ENCODE peak calls at places on chromosomes 5 and 9, in four cellular contexts. O is HCT116, J is H1, U is Peyer's patch. Q is an unnamed sample.

GRCh38 chr9:108928386-108928785 is 5.5 kb downstream of the ELP1 start:
- DNase-seq in J (no peak), U (no peak), O (no peak), Q (no peak)

GRCh38 chr9:119369670-119370366 is 583 bp upstream of the BRINP1 start:
- DNase-seq in J (no peak), O (no peak), U (no peak), Q (no peak)

GRCh38 chr9:75185585-75186170 is 97.4 kb downstream of the OSTF1 start:
- DNase-seq in O (peak; percentile 38), U (peak; percentile 38), J (no peak), Q (no peak)

GRCh38 chr9:93254806-93255519 is 71.0 kb downstream of the WNK2 start:
- DNase-seq in J (no peak), U (no peak), O (no peak), Q (no peak)

GRCh38 chr5:25544652-25545249 is 900.0 kb upstream of the CDH10 start:
- DNase-seq in J (peak; percentile 29), U (no peak), O (peak; percentile 0), Q (no peak)

GRCh38 chr9:76292658-76293057 is 101.6 kb downstream of the RFK start:
- DNase-seq in J (no peak), U (no peak), O (no peak), Q (no peak)

GRCh38 chr5:83570916-83571315 is 99.4 kb downstream of the VCAN start:
- DNase-seq in J (no peak), O (no peak), U (no peak), Q (no peak)

GRCh38 chr5:158943057-158943456 is 156.7 kb downstream of the EBF1 start:
- DNase-seq in U (no peak), J (no peak), O (peak; percentile 16), Q (no peak)

GRCh38 chr9:17280350-17281012 is 145.6 kb downstream of the CNTLN start:
- DNase-seq in U (no peak), J (no peak), O (no peak), Q (no peak)

GRCh38 chr9:95504053-95504963 is 12.5 kb downstream of the PTCH1 start:
- DNase-seq in J (no peak), U (no peak), O (no peak), Q (no peak)

GRCh38 chr9:129610473-129611301 is 10.2 kb downstream of the C9orf50 start:
- DNase-seq in U (peak; percentile 61), J (no peak), O (no peak), Q (no peak)
- TF ChIP-seq POLR2A in U (no peak), J (no peak), O (no peak), Q (no peak)

DNA sequence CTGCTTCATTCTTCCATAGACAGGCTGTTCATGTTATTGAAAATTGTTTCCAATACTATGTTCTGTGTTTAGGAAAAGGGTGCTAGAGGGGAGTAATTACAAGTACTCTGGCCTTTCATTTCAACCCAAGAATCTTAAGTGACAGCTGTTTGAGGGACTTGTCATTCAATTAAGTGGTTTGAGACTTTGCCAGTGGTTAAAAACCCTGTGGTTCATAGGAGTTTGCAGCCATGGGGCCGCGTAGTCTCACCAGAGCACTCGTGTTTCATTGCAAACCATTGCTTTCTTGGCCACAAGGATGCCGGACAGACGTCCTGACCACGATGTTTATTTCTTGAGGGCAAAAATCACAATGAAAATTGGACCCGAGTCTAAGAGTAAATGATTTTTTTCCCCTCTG is 248.8 kb downstream of the NNT start:
- DNase-seq in O (no peak), U (no peak), J (no peak), Q (no peak)
- H3K27me3 ChIP-seq in O (no peaks in the 10 kb centered on the region), U (no peaks in the 10 kb centered on the region), J (no peaks in the 10 kb centered on the region), Q (no peaks in the 10 kb centered on the region)

GRCh38 chr5:119327018-119327417 is 28.8 kb upstream of the TNFAIP8 start:
- DNase-seq in O (no peak), J (no peak), U (peak; percentile 70), Q (no peak)

GRCh38 chr5:119329701-119330100 is 26.1 kb upstream of the TNFAIP8 start:
- DNase-seq in J (no peak), O (no peak), U (no peak), Q (no peak)

GRCh38 chr5:119331566-119332095 is 24.2 kb upstream of the TNFAIP8 start:
- DNase-seq in O (no peak), U (no peak), J (no peak), Q (no peak)

GRCh38 chr5:119330367-119331183 is 25.2 kb upstream of the TNFAIP8 start:
- DNase-seq in O (no peak), U (no peak), J (no peak), Q (no peak)

DNA sequence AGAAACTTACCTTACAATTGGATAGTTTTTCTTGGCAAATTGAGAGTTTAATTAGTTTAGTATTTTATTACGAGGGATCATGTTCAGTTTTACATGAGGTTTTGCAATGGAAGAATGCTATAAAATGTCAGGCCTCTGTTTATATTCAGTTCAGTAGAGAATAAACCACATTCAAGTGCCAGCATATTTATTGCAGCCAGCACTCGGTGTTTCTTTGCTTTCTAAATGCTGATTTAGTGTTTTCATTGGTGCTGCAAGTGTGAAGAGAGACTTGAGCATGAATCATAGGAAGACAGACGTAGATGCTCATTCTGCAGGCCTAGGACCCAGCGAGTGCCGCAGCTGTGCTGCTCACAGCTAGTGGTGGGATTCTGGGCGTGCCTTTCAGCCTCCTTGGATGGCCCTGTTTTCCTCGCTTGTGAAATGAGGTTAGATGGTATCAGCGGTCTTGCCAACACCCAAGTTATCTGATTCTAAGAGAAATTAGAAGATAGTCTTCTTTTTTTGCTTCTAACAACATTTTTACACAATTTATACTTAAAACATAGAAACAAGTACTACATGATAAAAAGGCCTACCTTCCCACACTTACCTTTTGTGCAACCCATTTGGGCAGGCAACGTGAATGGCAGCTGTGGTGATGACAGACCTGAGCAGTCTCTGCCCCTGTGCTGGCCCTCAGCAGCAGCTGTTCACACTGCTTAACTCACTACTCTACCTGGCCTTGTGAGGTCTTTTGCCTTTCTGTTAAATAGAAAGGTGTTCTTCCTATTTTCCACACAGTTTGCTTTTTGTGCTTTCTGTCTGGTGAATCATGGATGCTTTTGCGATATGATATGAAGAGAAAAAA is 26.8 kb upstream of the TNFAIP8 start:
- DNase-seq in J (no peak), U (no peak), O (no peak), Q (no peak)
- H3K4me1 ChIP-seq in J (peaks cover 6% of the 10 kb centered on the region), U (peaks cover 24% of the 10 kb centered on the region), O (peaks cover 8% of the 10 kb centered on the region), Q (peaks cover 73% of the 10 kb centered on the region)

DNA sequence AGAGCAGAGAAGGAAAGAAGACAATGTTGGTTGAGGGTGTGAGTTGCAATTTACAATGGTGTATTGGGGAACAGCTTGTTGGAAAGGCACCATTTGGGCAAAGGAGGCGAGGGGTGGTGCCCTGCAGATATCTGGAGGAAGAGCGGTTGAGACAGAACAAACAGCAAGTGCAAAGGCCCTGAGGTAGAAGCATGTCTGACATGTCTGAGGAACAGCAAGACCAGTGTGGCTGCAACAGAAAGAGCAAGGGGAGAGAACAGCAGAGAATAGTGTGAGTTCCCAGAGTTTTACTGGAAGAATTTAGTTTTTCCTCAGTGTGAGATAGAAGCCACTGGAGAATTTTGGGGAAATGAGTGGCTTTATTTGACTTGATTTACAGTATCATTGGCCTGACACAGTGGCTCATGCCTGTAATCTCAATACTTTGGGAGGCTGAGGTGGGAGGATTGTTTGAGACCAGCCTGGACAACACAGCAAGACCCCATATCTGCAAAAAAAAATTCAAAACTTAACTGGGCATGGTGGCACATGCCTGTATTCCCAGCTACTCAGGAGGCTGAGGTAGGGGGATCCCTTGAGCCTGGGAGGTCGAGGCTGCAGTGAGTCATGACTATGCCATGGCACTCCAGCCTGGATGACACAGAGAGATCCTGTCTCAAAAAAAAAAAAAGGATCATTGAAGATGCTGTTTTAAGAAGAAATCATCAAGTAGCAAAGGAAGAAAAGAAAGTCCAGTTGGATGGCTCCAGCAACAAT is 13.6 kb downstream of the CMBL start:
- DNase-seq in J (no peak), O (no peak), U (no peak), Q (no peak)
- TF ChIP-seq POLR2A in J (no peak), O (no peak), U (no peak), Q (no peak)

DNA sequence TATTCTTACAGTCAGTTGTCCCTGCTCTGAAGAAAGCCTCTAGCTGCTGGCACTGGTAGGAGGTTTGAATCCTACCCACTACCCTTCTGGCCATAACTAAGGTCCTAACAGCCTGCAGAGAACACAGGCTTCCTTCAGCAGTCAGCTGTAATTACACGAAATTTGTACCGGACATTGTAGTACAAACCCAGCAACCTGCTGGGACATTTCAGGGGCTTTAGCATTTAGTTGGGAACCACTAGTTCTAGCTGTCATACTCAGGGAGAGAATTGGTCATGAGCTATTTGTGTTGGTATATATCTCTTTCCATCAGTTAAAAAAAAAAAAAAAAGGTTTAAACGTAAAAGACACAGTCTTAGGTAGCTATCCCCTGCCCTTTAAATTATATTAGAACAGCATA is 1070.2 kb upstream of the DMAC1 start:
- DNase-seq in U (no peak), O (no peak), J (no peak), Q (no peak)
- H3K27me3 ChIP-seq in U (no peaks in the 10 kb centered on the region), O (no peaks in the 10 kb centered on the region), J (no peaks in the 10 kb centered on the region), Q (no peaks in the 10 kb centered on the region)

GRCh38 chr5:177367323-177367848 is 9.7 kb downstream of the RGS14 start:
- DNase-seq in O (no peak), J (no peak), U (no peak), Q (no peak)
- H3K4me1 ChIP-seq in O (peaks cover 27% of the 10 kb centered on the region), J (peaks cover 33% of the 10 kb centered on the region), U (peaks cover 28% of the 10 kb centered on the region), Q (peaks cover 62% of the 10 kb centered on the region)

DNA sequence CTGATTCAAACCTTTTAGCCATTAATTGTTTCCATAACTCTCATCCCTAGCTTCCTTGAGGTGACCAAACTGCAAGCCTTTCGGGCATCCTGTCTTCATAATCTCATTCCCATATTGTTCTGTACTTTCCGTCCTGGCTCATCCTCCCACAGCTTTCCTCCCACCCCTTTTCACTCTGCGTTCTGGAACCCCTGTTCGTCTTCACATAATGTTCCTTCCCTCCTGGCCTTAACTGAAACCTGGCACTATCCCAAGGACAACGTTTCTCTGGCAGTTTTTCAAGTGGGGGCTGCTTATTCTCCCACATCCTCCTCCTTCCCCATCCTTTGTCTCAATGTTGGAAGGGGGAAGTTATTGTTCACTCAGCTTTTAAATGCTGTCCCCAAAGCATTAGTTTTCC is 1.5 kb downstream of the ZNF189 start:
- DNase-seq in J (no peak), U (no peak), O (no peak), Q (no peak)
- TF ChIP-seq POLR2A in J (no peak), U (no peak), O (no peak), Q (no peak)

DNA sequence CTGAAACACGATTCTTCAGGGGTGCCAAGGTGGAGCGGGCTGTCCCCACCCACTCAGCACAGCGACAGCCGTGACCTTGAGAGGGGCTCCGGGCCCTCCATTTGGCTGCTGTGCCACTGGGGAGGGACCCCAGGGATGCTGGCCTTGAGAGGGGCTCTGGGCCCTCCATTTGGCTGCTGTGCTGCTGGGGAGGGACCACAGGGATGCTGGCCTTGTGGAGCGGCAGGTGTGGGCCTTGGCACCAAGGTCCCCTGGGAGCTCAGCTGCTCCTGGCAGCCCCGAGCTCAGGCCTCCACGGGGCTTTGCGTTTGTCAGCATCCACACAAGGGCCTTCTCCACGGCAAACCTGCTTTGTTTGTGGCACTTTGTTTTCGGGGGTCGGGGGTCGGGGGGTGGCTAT is 137.6 kb upstream of the LPCAT1 start:
- DNase-seq in U (no peak), J (no peak), O (no peak), Q (no peak)
- H3K27me3 ChIP-seq in U (no peaks in the 10 kb centered on the region), J (no peaks in the 10 kb centered on the region), O (peaks cover 6% of the 10 kb centered on the region), Q (no peaks in the 10 kb centered on the region)

GRCh38 chr9:124394167-124394566 is 21.1 kb downstream of the PSMB7 start:
- DNase-seq in U (no peak), J (no peak), O (no peak), Q (no peak)
- H3K4me1 ChIP-seq in U (no peaks in the 10 kb centered on the region), J (peaks cover 4% of the 10 kb centered on the region), O (peaks cover 2% of the 10 kb centered on the region), Q (peaks cover 59% of the 10 kb centered on the region)

GRCh38 chr5:132963175-132964104 is at the start of gene AFF4:
- DNase-seq in J (peak; percentile 88), O (peak; percentile 82), U (peak; percentile 95), Q (peak; percentile 97)
- TF ChIP-seq POLR2A in J (peak; percentile 93), O (peak; percentile 78), U (peak; percentile 97), Q (peak; percentile 52)